ENCODE peak calls at places on chromosome 15, in five cellular contexts. V is effector memory CD8-positive, alpha-beta T cell; I is left colon; Y is left cardiac atrium; H is Right ventricle myocardium inferior. X is an unnamed sample.

GRCh38 chr15:54772663-54773062 is 424.1 kb downstream of the RSL24D1 start:
- ATAC-seq in H (no peak), Y (no peak), I (no peak), V (no peak), X (no peak)

GRCh38 chr15:79337591-79337990 is 26.7 kb downstream of the TMED3 start:
- ATAC-seq in H (no peak), V (no peak), I (no peak), Y (no peak), X (no peak)

GRCh38 chr15:57556040-57556439 is 35.7 kb upstream of the MYZAP start:
- ATAC-seq in Y (no peak), V (no peak), H (no peak), I (no peak), X (no peak)

GRCh38 chr15:54579855-54580254 is 601.6 kb downstream of the UNC13C start:
- ATAC-seq in Y (no peak), I (no peak), H (no peak), V (no peak), X (no peak)

GRCh38 chr15:68389041-68389930 is 42.7 kb downstream of the ITGA11 start:
- ATAC-seq in I (no peak), Y (no peak), H (no peak), V (no peak), X (no peak)

GRCh38 chr15:61141497-61142125 is 87.5 kb downstream of the RORA start:
- ATAC-seq in I (peak; percentile 78), V (no peak), Y (no peak), H (no peak), X (no peak)

GRCh38 chr15:29925227-29926082 is 103.2 kb upstream of the TJP1 start:
- ATAC-seq in Y (peak; percentile 93), V (no peak), H (peak; percentile 91), I (peak; percentile 93), X (peak; percentile 68)

GRCh38 chr15:40108061-40108854 is 421 bp downstream of the BMF start:
- ATAC-seq in I (peak; percentile 2), Y (peak; percentile 7), V (peak; percentile 14), H (peak; percentile 10), X (peak; percentile 44)

GRCh38 chr15:60155661-60156060 is 151.6 kb downstream of the FOXB1 start:
- ATAC-seq in I (no peak), H (no peak), V (no peak), Y (no peak), X (no peak)

GRCh38 chr15:80141916-80142598 is 10.7 kb upstream of the FAH start:
- ATAC-seq in H (no peak), I (peak; percentile 80), V (no peak), Y (no peak), X (no peak)

GRCh38 chr15:31223478-31224350 is 102.9 kb upstream of the KLF13 start:
- ATAC-seq in H (peak; percentile 25), I (no peak), V (no peak), Y (peak; percentile 52), X (no peak)

GRCh38 chr15:57245130-57245529 is 131.2 kb upstream of the CGNL1 start:
- ATAC-seq in Y (peak; percentile 76), V (no peak), H (peak; percentile 87), I (peak; percentile 19), X (no peak)

GRCh38 chr15:31069360-31070000 is 32.0 kb downstream of the TRPM1 start:
- ATAC-seq in I (peak; percentile 67), V (no peak), H (no peak), Y (peak; percentile 60), X (no peak)

GRCh38 chr15:63072809-63073277 is 30.3 kb downstream of the TPM1 start:
- ATAC-seq in V (no peak), I (peak; percentile 14), H (no peak), Y (peak; percentile 2), X (no peak)

GRCh38 chr15:63198315-63198714 is 8.9 kb downstream of the RAB8B start:
- ATAC-seq in Y (no peak), I (no peak), H (no peak), V (no peak), X (no peak)

GRCh38 chr15:43251863-43252241 is 14.9 kb downstream of the TGM5 start:
- ATAC-seq in I (no peak), H (no peak), Y (no peak), V (no peak), X (no peak)

GRCh38 chr15:75696303-75696657 is 16.4 kb downstream of the CSPG4 start:
- ATAC-seq in Y (no peak), V (no peak), H (no peak), I (peak; percentile 9), X (peak; percentile 20)

GRCh38 chr15:44861439-44861910 is 95.0 kb upstream of the TERB2 start:
- ATAC-seq in H (no peak), I (no peak), Y (no peak), V (no peak), X (no peak)

GRCh38 chr15:42331235-42331634 is 28.1 kb upstream of the CAPN3 start:
- ATAC-seq in V (no peak), I (no peak), Y (peak; percentile 75), H (peak; percentile 91), X (no peak)

GRCh38 chr15:100570735-100571363 is 31.1 kb downstream of the LINS1 start:
- ATAC-seq in Y (no peak), V (no peak), I (no peak), H (no peak), X (no peak)

GRCh38 chr15:56185980-56186379 is 57.7 kb downstream of the RFX7 start:
- ATAC-seq in H (no peak), V (no peak), I (no peak), Y (no peak), X (no peak)

GRCh38 chr15:45510758-45511280 is 11.7 kb downstream of the SLC30A4 start:
- ATAC-seq in I (no peak), V (no peak), H (no peak), Y (no peak), X (no peak)

GRCh38 chr15:92979011-92979701 is 79.0 kb downstream of the CHD2 start:
- ATAC-seq in I (peak; percentile 21), H (no peak), V (no peak), Y (peak; percentile 40), X (no peak)

GRCh38 chr15:90598053-90598577 is 68.4 kb downstream of the CRTC3 start:
- ATAC-seq in V (no peak), Y (peak; percentile 60), I (peak; percentile 79), H (peak; percentile 52), X (peak; percentile 54)

GRCh38 chr15:92747047-92747446 is 91.5 kb upstream of the FAM174B start:
- ATAC-seq in I (no peak), V (no peak), H (no peak), Y (no peak), X (no peak)

GRCh38 chr15:67161881-67162280 is 92.6 kb downstream of the AAGAB start:
- ATAC-seq in Y (no peak), V (no peak), I (peak; percentile 87), H (no peak), X (no peak)

GRCh38 chr15:67156834-67157233 is 91.4 kb downstream of the SMAD3 start:
- ATAC-seq in V (no peak), I (no peak), H (no peak), Y (no peak), X (no peak)

GRCh38 chr15:33985287-33985686 is 17.0 kb downstream of the CHRM5 start:
- ATAC-seq in I (no peak), Y (peak; percentile 49), H (no peak), V (no peak), X (no peak)

GRCh38 chr15:44782516-44782915 is 46.2 kb downstream of the TRIM69 start:
- ATAC-seq in H (no peak), Y (no peak), I (no peak), V (no peak), X (no peak)